ENCODE peak calls at places on chromosomes 16 and 17, in seven cellular contexts. X is IMR-90, E is colonic mucosa, L is tibial nerve, A is left ventricle myocardium inferior, O is heart right ventricle, B is lower lobe of right lung. F is an unnamed sample. For H3K4me1, the result is how much of the 10 kb centered on the place peaks cover.

GRCh38 chr16:17269434-17269833 is 201.3 kb downstream of the XYLT1 start:
- DNase-seq in X (peak), E (no peak), L (no peak), A (no peak), O (no peak), B (no peak), F (no peak)

GRCh38 chr17:62572488-62573469 is 54.7 kb upstream of the MRC2 start:
- DNase-seq in X (peak), E (no peak), L (no peak), A (no peak), O (peak), B (no peak), F (no peak)

GRCh38 chr17:8223356-8224063 is 13.1 kb upstream of the AURKB start:
- DNase-seq in X (peak), E (peak), L (peak), A (peak), O (peak), B (peak), F (peak)

GRCh38 chr17:76690596-76691280 is 20.0 kb downstream of the MXRA7 start:
- DNase-seq in X (no peak), E (no peak), L (no peak), A (no peak), O (no peak), B (no peak), F (no peak)

GRCh38 chr17:68782829-68783228 is 172.4 kb downstream of the ABCA8 start:
- DNase-seq in X (no peak), E (no peak), L (peak), A (peak), O (no peak), B (no peak), F (no peak)

GRCh38 chr17:27793168-27793905 is 7.0 kb downstream of the NOS2 start:
- DNase-seq in X (no peak), E (peak), L (no peak), A (peak), O (no peak), B (peak), F (peak)

GRCh38 chr16:18072161-18072560 is 264.4 kb downstream of the NPIPA8 start:
- DNase-seq in X (no peak), E (no peak), L (no peak), A (no peak), O (no peak), B (no peak), F (no peak)

GRCh38 chr16:19281246-19281645 is 4.3 kb upstream of the CLEC19A start:
- DNase-seq in X (no peak), E (no peak), L (no peak), A (no peak), O (no peak), B (no peak), F (no peak)

GRCh38 chr17:67161573-67161972 is 83.4 kb downstream of the HELZ start:
- DNase-seq in X (no peak), E (no peak), L (no peak), A (no peak), O (no peak), B (no peak), F (no peak)

GRCh38 chr16:68397710-68398171 is 50.6 kb downstream of the SMPD3 start:
- DNase-seq in X (no peak), E (no peak), L (no peak), A (no peak), O (no peak), B (peak), F (no peak)

GRCh38 chr16:15958703-15959348 is 9.4 kb downstream of the ABCC1 start:
- DNase-seq in X (no peak), E (no peak), L (no peak), A (no peak), O (no peak), B (no peak), F (no peak)

GRCh38 chr16:1541293-1542165 is 8.1 kb downstream of the TMEM204 start:
- DNase-seq in X (no peak), E (no peak), L (no peak), A (no peak), O (no peak), B (no peak), F (no peak)

GRCh38 chr16:81618187-81618586 is 160.9 kb upstream of the PLCG2 start:
- DNase-seq in X (no peak), E (no peak), L (no peak), A (no peak), O (no peak), B (no peak), F (no peak)

GRCh38 chr17:30093463-30094147 is 23.0 kb upstream of the NSRP1 start:
- DNase-seq in X (peak), E (peak), L (peak), A (no peak), O (peak), B (no peak), F (no peak)

GRCh38 chr17:75639771-75640555 is 6.7 kb downstream of the SMIM5 start:
- DNase-seq in X (no peak), E (peak), L (no peak), A (no peak), O (no peak), B (peak), F (peak)

GRCh38 chr17:54007855-54008254 is 185.1 kb downstream of the KIF2B start:
- DNase-seq in X (no peak), E (no peak), L (no peak), A (no peak), O (no peak), B (no peak), F (no peak)

GRCh38 chr16:73151225-73151624 is 103.3 kb upstream of the ZFHX3 start:
- DNase-seq in X (no peak), E (no peak), L (no peak), A (no peak), O (no peak), B (no peak), F (no peak)

GRCh38 chr17:53950207-53950857 is 127.6 kb downstream of the KIF2B start:
- DNase-seq in X (no peak), E (no peak), L (no peak), A (no peak), O (no peak), B (no peak), F (no peak)

GRCh38 chr17:79888009-79888540 is 48.8 kb upstream of the CBX4 start:
- DNase-seq in X (no peak), E (no peak), L (no peak), A (no peak), O (no peak), B (no peak), F (no peak)

GRCh38 chr17:79005063-79005861 is 4.3 kb downstream of the CANT1 start:
- DNase-seq in X (no peak), E (peak), L (no peak), A (no peak), O (no peak), B (no peak), F (no peak)

GRCh38 chr16:12315330-12316138 is 339.0 kb downstream of the SNX29 start:
- DNase-seq in X (no peak), E (peak), L (no peak), A (no peak), O (no peak), B (no peak), F (no peak)

GRCh38 chr17:33686171-33686570 is 393.1 kb upstream of the ASIC2 start:
- DNase-seq in X (no peak), E (peak), L (no peak), A (no peak), O (no peak), B (no peak), F (no peak)

GRCh38 chr17:35087731-35088646 is 24.5 kb upstream of the RFFL start:
- DNase-seq in X (peak), E (peak), L (peak), A (peak), O (peak), B (peak), F (peak)

GRCh38 chr17:58184308-58184985 is 8.1 kb upstream of the EPX start:
- DNase-seq in X (peak), E (no peak), L (no peak), A (no peak), O (no peak), B (no peak), F (no peak)

GRCh38 chr16:47983999-47984580 is 171.7 kb downstream of the ABCC12 start:
- DNase-seq in X (no peak), E (no peak), L (no peak), A (no peak), O (no peak), B (no peak), F (no peak)

GRCh38 chr16:22813946-22814325 is at the start of gene HS3ST2:
- DNase-seq in X (no peak), E (peak), L (no peak), A (peak), O (peak), B (peak), F (peak)

GRCh38 chr16:14629612-14629918 is 495 bp downstream of the PARN start:
- DNase-seq in X (no peak), E (no peak), L (no peak), A (no peak), O (no peak), B (no peak), F (no peak)

GRCh38 chr17:63623786-63624185 is 1.6 kb downstream of the MAP3K3 start:
- DNase-seq in X (no peak), E (no peak), L (no peak), A (no peak), O (no peak), B (no peak), F (no peak)

GRCh38 chr17:76567634-76568432 is 17.8 kb downstream of the ST6GALNAC2 start:
- DNase-seq in X (no peak), E (no peak), L (no peak), A (no peak), O (no peak), B (peak), F (no peak)

GRCh38 chr16:66515543-66516171 is 34.3 kb downstream of the TK2 start:
- DNase-seq in X (peak), E (no peak), L (no peak), A (no peak), O (no peak), B (no peak), F (no peak)

GRCh38 chr16:54145881-54146280 is 140.7 kb downstream of the IRX3 start:
- DNase-seq in X (no peak), E (no peak), L (no peak), A (no peak), O (no peak), B (no peak), F (no peak)

GRCh38 chr16:54140788-54141136 is 145.8 kb downstream of the IRX3 start:
- DNase-seq in X (no peak), E (no peak), L (no peak), A (no peak), O (no peak), B (no peak), F (no peak)

GRCh38 chr16:54143410-54143809 is 143.2 kb downstream of the IRX3 start:
- DNase-seq in X (no peak), E (no peak), L (no peak), A (no peak), O (no peak), B (no peak), F (no peak)

GRCh38 chr16:54142787-54143186 is 143.8 kb downstream of the IRX3 start:
- DNase-seq in X (no peak), E (no peak), L (no peak), A (no peak), O (no peak), B (no peak), F (no peak)

GRCh38 chr16:54143934-54144333 is 142.7 kb downstream of the IRX3 start:
- DNase-seq in X (no peak), E (no peak), L (no peak), A (no peak), O (no peak), B (no peak), F (no peak)
- H3K4me1 ChIP-seq in X (under half), E (under half), L (under half), A (under half), O (under half), B (under half), F (under half)

DNA sequence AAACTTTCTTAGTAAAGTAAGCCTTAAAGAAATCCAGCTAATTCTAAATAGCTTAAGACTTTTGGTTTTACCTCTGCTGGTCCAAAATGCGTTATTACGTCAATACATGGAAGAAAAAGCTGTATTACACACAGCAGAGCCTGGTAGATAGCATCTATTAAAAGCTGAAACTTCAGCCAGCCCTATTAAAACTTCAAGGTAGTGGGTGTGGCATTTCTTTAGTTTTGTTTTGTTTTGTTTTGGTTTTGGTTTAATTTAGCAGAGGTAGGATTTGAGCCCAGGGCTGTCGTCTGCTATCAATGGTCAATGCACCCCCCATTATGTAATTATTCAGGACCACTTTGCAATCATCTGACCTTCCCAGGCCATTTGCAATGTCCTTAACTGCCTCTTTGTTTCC is 318.4 kb upstream of the MAF start:
- DNase-seq in X (no peak), E (no peak), L (no peak), A (no peak), O (no peak), B (no peak), F (no peak)
- H3K27ac ChIP-seq in X (no peak), E (no peak), L (no peak), A (no peak), O (no peak), B (no peak), F (no peak)

GRCh38 chr17:82493517-82493840 is 26.1 kb upstream of the FOXK2 start:
- DNase-seq in X (no peak), E (no peak), L (no peak), A (no peak), O (no peak), B (no peak), F (no peak)
- H3K4me1 ChIP-seq in X (under half), E (under half), L (under half), A (under half), O (under half), B (under half), F (under half)

DNA sequence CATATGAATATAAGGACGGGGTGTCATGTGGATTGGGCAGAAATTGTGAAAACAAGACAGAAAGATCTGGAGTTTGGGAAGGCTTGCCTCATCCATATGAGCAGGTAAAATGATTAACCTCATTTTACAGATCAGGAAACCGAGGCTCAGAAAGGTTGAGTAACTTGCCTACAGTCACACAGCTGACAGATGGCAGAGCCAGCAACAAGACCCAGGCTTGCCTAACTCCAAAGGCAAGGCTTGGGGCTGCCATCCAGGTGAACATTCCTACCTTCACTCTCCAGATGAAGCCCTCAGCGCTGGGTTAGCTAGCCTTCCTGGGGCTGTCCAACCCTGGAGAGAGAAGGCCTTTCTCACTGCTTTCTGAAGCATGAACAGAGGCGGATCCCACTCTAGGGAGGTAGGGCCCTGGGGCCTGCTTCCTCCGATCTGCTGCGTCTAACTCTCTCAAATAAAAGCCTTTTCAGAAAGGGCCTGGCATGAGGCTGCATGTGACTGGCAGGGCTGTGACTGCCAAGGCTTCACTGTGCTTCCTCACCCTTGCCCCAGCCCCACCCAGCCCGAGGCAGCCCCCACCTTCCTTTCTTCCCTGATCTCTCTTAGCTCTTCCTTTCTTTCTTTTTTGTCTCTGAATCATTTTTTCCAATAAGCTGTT is 107.8 kb downstream of the GNAO1 start:
- DNase-seq in X (no peak), E (no peak), L (peak), A (peak), O (peak), B (peak), F (no peak)
- H3K27ac ChIP-seq in X (no peak), E (no peak), L (peak), A (peak), O (peak), B (peak), F (peak)

DNA sequence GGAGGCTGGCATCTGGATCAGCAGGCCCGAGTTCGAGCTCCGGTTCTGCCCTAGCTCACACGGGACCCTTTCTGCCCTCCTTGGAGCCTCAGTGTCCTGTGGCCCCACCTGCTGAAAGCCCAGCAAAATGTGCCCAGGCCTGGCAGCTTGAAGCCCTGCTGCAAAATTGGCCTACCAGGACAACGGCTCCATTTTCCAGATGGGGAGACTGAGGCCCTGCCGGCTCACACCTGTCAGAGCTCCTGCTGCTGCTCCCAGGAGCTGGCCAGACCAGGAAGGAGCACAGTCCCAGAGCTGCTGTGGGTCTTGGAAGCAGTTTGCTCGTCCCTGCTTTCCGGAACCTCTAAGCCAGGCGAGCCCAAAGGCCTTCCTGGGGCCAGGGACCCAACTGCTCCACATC is 17.4 kb downstream of the ZNF469 start:
- DNase-seq in X (no peak), E (no peak), L (no peak), A (no peak), O (no peak), B (no peak), F (no peak)
- H3K4me1 ChIP-seq in X (under half), E (under half), L (under half), A (under half), O (under half), B (under half), F (under half)

GRCh38 chr16:26993988-26994387 is 72.7 kb upstream of the C16orf82 start:
- DNase-seq in X (peak), E (no peak), L (no peak), A (no peak), O (no peak), B (no peak), F (no peak)

GRCh38 chr16:26995522-26995921 is 71.2 kb upstream of the C16orf82 start:
- DNase-seq in X (no peak), E (no peak), L (no peak), A (no peak), O (no peak), B (no peak), F (no peak)

GRCh38 chr16:26988186-26988585 is 78.5 kb upstream of the C16orf82 start:
- DNase-seq in X (no peak), E (no peak), L (no peak), A (no peak), O (no peak), B (no peak), F (no peak)

GRCh38 chr16:26993511-26993910 is 73.2 kb upstream of the C16orf82 start:
- DNase-seq in X (no peak), E (no peak), L (no peak), A (no peak), O (no peak), B (no peak), F (no peak)

DNA sequence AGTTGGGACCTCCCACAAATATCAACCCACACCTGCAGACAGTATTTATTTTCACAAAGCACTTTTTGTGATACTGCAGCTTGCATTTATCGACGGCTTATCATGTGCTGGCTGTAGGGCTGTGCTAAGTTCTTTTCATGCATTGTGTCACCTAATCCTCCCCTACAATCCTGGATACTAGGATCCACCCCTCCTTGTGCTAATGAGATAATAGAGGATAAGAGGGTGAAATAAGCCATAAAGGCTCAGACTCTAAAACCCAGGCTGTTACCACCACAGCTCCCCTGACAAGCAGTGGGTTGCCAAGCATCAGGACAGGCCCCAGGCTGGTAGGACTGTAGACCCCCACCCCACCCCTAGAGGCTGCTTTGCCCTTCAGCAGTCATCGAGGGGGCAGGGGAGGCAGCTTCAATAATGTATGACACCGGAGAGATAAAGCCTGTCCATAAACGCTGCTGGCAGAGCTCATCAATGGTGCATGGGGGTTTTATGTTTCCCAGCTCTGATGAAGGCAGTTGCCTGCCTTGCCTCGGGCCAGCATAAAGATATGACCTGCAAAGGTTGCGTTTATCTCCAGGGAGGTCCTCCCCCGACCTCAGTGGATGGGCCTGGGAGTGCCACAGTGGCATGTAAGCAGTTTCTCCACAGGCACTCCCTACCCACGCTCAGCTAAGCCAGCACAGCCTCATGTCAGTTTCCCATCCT is 73.9 kb upstream of the C16orf82 start:
- DNase-seq in X (no peak), E (no peak), L (no peak), A (no peak), O (no peak), B (no peak), F (no peak)
- H3K27ac ChIP-seq in X (no peak), E (no peak), L (no peak), A (no peak), O (no peak), B (no peak), F (no peak)

GRCh38 chr16:88891083-88891482 is 24.6 kb upstream of the PABPN1L start:
- DNase-seq in X (no peak), E (no peak), L (no peak), A (no peak), O (no peak), B (no peak), F (no peak)
- H3K4me1 ChIP-seq in X (under half), E (under half), L (under half), A (under half), O (under half), B (under half), F (under half)

GRCh38 chr16:49934557-49935260 is 78.8 kb upstream of the ZNF423 start:
- DNase-seq in X (no peak), E (no peak), L (no peak), A (no peak), O (no peak), B (no peak), F (no peak)

GRCh38 chr16:49936791-49937190 is 80.9 kb upstream of the ZNF423 start:
- DNase-seq in X (no peak), E (no peak), L (no peak), A (no peak), O (no peak), B (no peak), F (no peak)

GRCh38 chr16:49940464-49941224 is 84.4 kb upstream of the CNEP1R1 start:
- DNase-seq in X (no peak), E (no peak), L (no peak), A (no peak), O (no peak), B (no peak), F (no peak)

GRCh38 chr16:49937886-49938285 is 82.0 kb upstream of the ZNF423 start:
- DNase-seq in X (no peak), E (no peak), L (no peak), A (no peak), O (no peak), B (no peak), F (no peak)

DNA sequence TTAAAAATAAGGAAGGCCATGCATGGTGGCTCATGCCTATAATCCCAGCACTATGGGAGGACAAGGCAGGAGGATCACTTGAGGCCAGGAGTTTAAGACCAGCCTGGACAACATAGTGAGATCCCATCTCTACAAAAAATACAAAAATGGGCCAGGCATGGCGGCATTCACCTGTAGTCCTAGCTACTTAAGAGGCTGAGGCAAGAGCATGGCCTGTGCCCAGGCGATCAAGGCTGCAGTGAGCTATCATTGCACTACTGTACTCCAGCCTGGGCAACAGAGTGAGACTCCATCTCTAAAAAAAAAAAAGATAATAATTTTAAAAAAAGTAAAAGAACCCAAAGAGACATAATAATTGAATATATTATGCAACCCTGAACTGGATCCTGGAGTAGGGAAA is 83.6 kb upstream of the ZNF423 start:
- DNase-seq in X (no peak), E (no peak), L (no peak), A (no peak), O (no peak), B (no peak), F (no peak)
- H3K27ac ChIP-seq in X (no peak), E (no peak), L (no peak), A (no peak), O (no peak), B (no peak), F (no peak)